ENCODE peak calls at places on chromosomes 12 and 14, in nine cellular contexts. One of them, this sample, is unnamed.

GRCh38 chr14:69539631-69540410 is 34.9 kb downstream of the CCDC177 start:
- DNase-seq in keratinocyte: no peak
- DNase-seq in neural crest cell: no peak
- DNase-seq in endodermal cell: no peak
- DNase-seq in esophagus squamous epithelium: no peak
- DNase-seq in lower leg skin: peak
- DNase-seq in hepatocyte: no peak
- DNase-seq in GM20000: no peak
- DNase-seq in heart right ventricle: peak
- DNase-seq in this sample: no peak

GRCh38 chr12:75209782-75210138 is at the start of gene KCNC2:
- DNase-seq in keratinocyte: no peak
- DNase-seq in neural crest cell: no peak
- DNase-seq in endodermal cell: no peak
- DNase-seq in esophagus squamous epithelium: no peak
- DNase-seq in lower leg skin: no peak
- DNase-seq in hepatocyte: no peak
- DNase-seq in GM20000: no peak
- DNase-seq in heart right ventricle: no peak
- DNase-seq in this sample: no peak

GRCh38 chr12:124252964-124253363 is 41.9 kb upstream of the RFLNA start:
- DNase-seq in keratinocyte: no peak
- DNase-seq in neural crest cell: no peak
- DNase-seq in endodermal cell: no peak
- DNase-seq in esophagus squamous epithelium: no peak
- DNase-seq in lower leg skin: no peak
- DNase-seq in hepatocyte: no peak
- DNase-seq in GM20000: no peak
- DNase-seq in heart right ventricle: no peak
- DNase-seq in this sample: no peak

GRCh38 chr14:76245097-76245496 is 93.4 kb downstream of the GPATCH2L start:
- DNase-seq in keratinocyte: no peak
- DNase-seq in neural crest cell: no peak
- DNase-seq in endodermal cell: no peak
- DNase-seq in esophagus squamous epithelium: no peak
- DNase-seq in lower leg skin: no peak
- DNase-seq in hepatocyte: no peak
- DNase-seq in GM20000: no peak
- DNase-seq in heart right ventricle: no peak
- DNase-seq in this sample: no peak

GRCh38 chr12:52643233-52644077 is 8.6 kb downstream of the KRT2 start:
- DNase-seq in keratinocyte: no peak
- DNase-seq in neural crest cell: no peak
- DNase-seq in endodermal cell: peak
- DNase-seq in esophagus squamous epithelium: no peak
- DNase-seq in lower leg skin: no peak
- DNase-seq in hepatocyte: no peak
- DNase-seq in GM20000: no peak
- DNase-seq in heart right ventricle: no peak
- DNase-seq in this sample: no peak

GRCh38 chr12:80156306-80156705 is 57.0 kb downstream of the OTOGL start:
- DNase-seq in keratinocyte: no peak
- DNase-seq in neural crest cell: no peak
- DNase-seq in endodermal cell: no peak
- DNase-seq in esophagus squamous epithelium: no peak
- DNase-seq in lower leg skin: no peak
- DNase-seq in hepatocyte: no peak
- DNase-seq in GM20000: no peak
- DNase-seq in heart right ventricle: no peak
- DNase-seq in this sample: no peak

GRCh38 chr14:64000749-64001148 is 147.9 kb downstream of the SYNE2 start:
- DNase-seq in keratinocyte: no peak
- DNase-seq in neural crest cell: no peak
- DNase-seq in endodermal cell: no peak
- DNase-seq in esophagus squamous epithelium: no peak
- DNase-seq in lower leg skin: no peak
- DNase-seq in hepatocyte: no peak
- DNase-seq in GM20000: no peak
- DNase-seq in heart right ventricle: no peak
- DNase-seq in this sample: no peak

GRCh38 chr14:100528962-100529560 is 58.2 kb downstream of the BEGAIN start:
- DNase-seq in keratinocyte: no peak
- DNase-seq in neural crest cell: no peak
- DNase-seq in endodermal cell: no peak
- DNase-seq in esophagus squamous epithelium: no peak
- DNase-seq in lower leg skin: no peak
- DNase-seq in hepatocyte: peak
- DNase-seq in GM20000: no peak
- DNase-seq in heart right ventricle: no peak
- DNase-seq in this sample: no peak

GRCh38 chr12:55673638-55674037 is 34.1 kb downstream of the ITGA7 start:
- DNase-seq in keratinocyte: no peak
- DNase-seq in neural crest cell: no peak
- DNase-seq in endodermal cell: peak
- DNase-seq in esophagus squamous epithelium: no peak
- DNase-seq in lower leg skin: no peak
- DNase-seq in hepatocyte: no peak
- DNase-seq in GM20000: peak
- DNase-seq in heart right ventricle: no peak
- DNase-seq in this sample: no peak

GRCh38 chr14:53148612-53149202 is 4.4 kb downstream of the DDHD1 start:
- DNase-seq in keratinocyte: no peak
- DNase-seq in neural crest cell: no peak
- DNase-seq in endodermal cell: no peak
- DNase-seq in esophagus squamous epithelium: no peak
- DNase-seq in lower leg skin: no peak
- DNase-seq in hepatocyte: no peak
- DNase-seq in GM20000: no peak
- DNase-seq in heart right ventricle: no peak
- DNase-seq in this sample: no peak

GRCh38 chr14:67241416-67242362 is at the start of gene PALS1:
- DNase-seq in keratinocyte: no peak
- DNase-seq in neural crest cell: peak
- DNase-seq in endodermal cell: no peak
- DNase-seq in esophagus squamous epithelium: no peak
- DNase-seq in lower leg skin: peak
- DNase-seq in hepatocyte: peak
- DNase-seq in GM20000: no peak
- DNase-seq in heart right ventricle: no peak
- DNase-seq in this sample: no peak

GRCh38 chr14:50501642-50502041 is 30.7 kb downstream of the MAP4K5 start:
- DNase-seq in keratinocyte: peak
- DNase-seq in neural crest cell: no peak
- DNase-seq in endodermal cell: no peak
- DNase-seq in esophagus squamous epithelium: no peak
- DNase-seq in lower leg skin: no peak
- DNase-seq in hepatocyte: no peak
- DNase-seq in GM20000: no peak
- DNase-seq in heart right ventricle: no peak
- DNase-seq in this sample: no peak

GRCh38 chr12:47551426-47551851 is 154.4 kb downstream of the RPAP3 start:
- DNase-seq in keratinocyte: no peak
- DNase-seq in neural crest cell: no peak
- DNase-seq in endodermal cell: no peak
- DNase-seq in esophagus squamous epithelium: no peak
- DNase-seq in lower leg skin: no peak
- DNase-seq in hepatocyte: peak
- DNase-seq in GM20000: no peak
- DNase-seq in heart right ventricle: no peak
- DNase-seq in this sample: no peak

GRCh38 chr14:105700622-105701288 is 174.4 kb downstream of the TMEM121 start:
- DNase-seq in keratinocyte: no peak
- DNase-seq in neural crest cell: no peak
- DNase-seq in endodermal cell: no peak
- DNase-seq in esophagus squamous epithelium: no peak
- DNase-seq in lower leg skin: no peak
- DNase-seq in hepatocyte: no peak
- DNase-seq in GM20000: peak
- DNase-seq in heart right ventricle: no peak
- DNase-seq in this sample: no peak

GRCh38 chr12:48924617-48925217 is 575 bp downstream of the FKBP11 start:
- DNase-seq in keratinocyte: peak
- DNase-seq in neural crest cell: peak
- DNase-seq in endodermal cell: peak
- DNase-seq in esophagus squamous epithelium: no peak
- DNase-seq in lower leg skin: no peak
- DNase-seq in hepatocyte: peak
- DNase-seq in GM20000: peak
- DNase-seq in heart right ventricle: peak
- DNase-seq in this sample: peak

GRCh38 chr14:25431211-25432076 is 381.5 kb upstream of the STXBP6 start:
- DNase-seq in keratinocyte: no peak
- DNase-seq in neural crest cell: peak
- DNase-seq in endodermal cell: peak
- DNase-seq in esophagus squamous epithelium: no peak
- DNase-seq in lower leg skin: no peak
- DNase-seq in hepatocyte: peak
- DNase-seq in GM20000: no peak
- DNase-seq in heart right ventricle: no peak
- DNase-seq in this sample: peak
- TF ChIP-seq CTCF in keratinocyte: peak
- TF ChIP-seq CTCF in neural crest cell: peak
- TF ChIP-seq CTCF in endodermal cell: peak
- TF ChIP-seq CTCF in esophagus squamous epithelium: no peak
- TF ChIP-seq CTCF in lower leg skin: no peak
- TF ChIP-seq CTCF in hepatocyte: peak
- TF ChIP-seq CTCF in GM20000: no peak
- TF ChIP-seq CTCF in heart right ventricle: no peak
- TF ChIP-seq CTCF in this sample: peak

DNA sequence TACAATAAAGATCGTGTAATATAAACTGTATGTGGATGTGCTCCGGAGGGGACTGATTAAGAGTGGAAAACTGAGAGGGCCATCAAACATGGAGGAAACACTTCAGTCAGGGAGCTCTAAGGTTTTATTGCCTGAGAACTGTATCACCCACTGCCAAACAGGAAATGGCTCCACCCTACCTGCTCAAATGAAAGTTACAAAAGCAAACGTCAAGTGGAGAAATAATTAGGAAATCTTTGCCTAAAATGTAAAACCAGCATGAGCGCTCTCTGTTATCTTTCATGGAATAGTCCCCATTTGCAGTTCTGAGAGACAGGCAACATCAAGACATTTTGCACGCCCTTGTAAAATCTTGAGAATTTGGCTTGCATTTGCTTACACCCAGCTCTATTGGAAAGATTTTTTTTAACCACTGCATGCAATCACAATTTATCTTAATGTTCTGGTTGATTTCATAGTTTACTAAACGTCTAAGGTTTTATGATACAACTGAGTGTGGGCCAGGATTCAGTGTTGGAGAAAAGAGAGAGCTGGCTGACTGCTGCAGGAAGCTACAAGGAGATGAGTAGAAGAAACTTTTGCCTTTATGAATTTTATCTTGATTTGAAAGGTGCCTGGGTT is 344.0 kb upstream of the PRICKLE1 start:
- DNase-seq in keratinocyte: no peak
- DNase-seq in neural crest cell: no peak
- DNase-seq in endodermal cell: no peak
- DNase-seq in esophagus squamous epithelium: no peak
- DNase-seq in lower leg skin: no peak
- DNase-seq in hepatocyte: peak
- DNase-seq in GM20000: no peak
- DNase-seq in heart right ventricle: no peak
- DNase-seq in this sample: no peak
- TF ChIP-seq CTCF in keratinocyte: no peak
- TF ChIP-seq CTCF in neural crest cell: no peak
- TF ChIP-seq CTCF in endodermal cell: no peak
- TF ChIP-seq CTCF in esophagus squamous epithelium: no peak
- TF ChIP-seq CTCF in lower leg skin: no peak
- TF ChIP-seq CTCF in hepatocyte: no peak
- TF ChIP-seq CTCF in GM20000: no peak
- TF ChIP-seq CTCF in heart right ventricle: no peak
- TF ChIP-seq CTCF in this sample: no peak

DNA sequence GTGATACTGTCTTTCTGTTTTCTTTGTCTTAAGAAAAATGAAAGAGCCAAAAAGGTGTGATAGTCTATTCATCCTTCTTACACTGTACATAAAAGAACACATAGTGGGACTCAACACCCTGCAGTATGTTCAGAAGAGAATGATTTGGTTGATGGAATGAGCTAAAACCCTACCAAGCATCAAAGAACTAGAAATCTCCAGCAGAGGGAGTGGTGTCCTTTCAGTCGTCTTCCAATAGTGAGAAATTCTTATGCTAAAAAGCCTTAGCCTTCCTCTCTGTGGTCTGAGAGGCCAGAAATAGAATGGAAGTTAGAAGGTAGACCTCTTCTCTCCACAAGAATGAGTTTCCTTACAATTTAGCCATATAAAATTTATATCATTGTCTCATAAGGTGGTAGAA is 393.4 kb upstream of the SEL1L start:
- DNase-seq in keratinocyte: no peak
- DNase-seq in neural crest cell: no peak
- DNase-seq in endodermal cell: no peak
- DNase-seq in esophagus squamous epithelium: no peak
- DNase-seq in lower leg skin: no peak
- DNase-seq in hepatocyte: peak
- DNase-seq in GM20000: no peak
- DNase-seq in heart right ventricle: no peak
- DNase-seq in this sample: no peak
- TF ChIP-seq CTCF in keratinocyte: no peak
- TF ChIP-seq CTCF in neural crest cell: peak
- TF ChIP-seq CTCF in endodermal cell: peak
- TF ChIP-seq CTCF in esophagus squamous epithelium: no peak
- TF ChIP-seq CTCF in lower leg skin: no peak
- TF ChIP-seq CTCF in hepatocyte: peak
- TF ChIP-seq CTCF in GM20000: no peak
- TF ChIP-seq CTCF in heart right ventricle: no peak
- TF ChIP-seq CTCF in this sample: peak

GRCh38 chr12:62603811-62604098 is 137.1 kb downstream of the MON2 start:
- DNase-seq in keratinocyte: no peak
- DNase-seq in neural crest cell: no peak
- DNase-seq in endodermal cell: no peak
- DNase-seq in esophagus squamous epithelium: no peak
- DNase-seq in lower leg skin: no peak
- DNase-seq in hepatocyte: no peak
- DNase-seq in GM20000: no peak
- DNase-seq in heart right ventricle: no peak
- DNase-seq in this sample: no peak

GRCh38 chr12:62603061-62603810 is 136.6 kb downstream of the MON2 start:
- DNase-seq in keratinocyte: no peak
- DNase-seq in neural crest cell: peak
- DNase-seq in endodermal cell: peak
- DNase-seq in esophagus squamous epithelium: peak
- DNase-seq in lower leg skin: peak
- DNase-seq in hepatocyte: peak
- DNase-seq in GM20000: peak
- DNase-seq in heart right ventricle: peak
- DNase-seq in this sample: peak

GRCh38 chr12:62600038-62600437 is 133.4 kb downstream of the MON2 start:
- DNase-seq in keratinocyte: no peak
- DNase-seq in neural crest cell: no peak
- DNase-seq in endodermal cell: no peak
- DNase-seq in esophagus squamous epithelium: no peak
- DNase-seq in lower leg skin: no peak
- DNase-seq in hepatocyte: no peak
- DNase-seq in GM20000: no peak
- DNase-seq in heart right ventricle: no peak
- DNase-seq in this sample: no peak

GRCh38 chr12:62602445-62603060 is 135.9 kb downstream of the MON2 start:
- DNase-seq in keratinocyte: peak
- DNase-seq in neural crest cell: peak
- DNase-seq in endodermal cell: peak
- DNase-seq in esophagus squamous epithelium: peak
- DNase-seq in lower leg skin: peak
- DNase-seq in hepatocyte: peak
- DNase-seq in GM20000: peak
- DNase-seq in heart right ventricle: peak
- DNase-seq in this sample: peak

GRCh38 chr12:62601765-62602444 is 135.3 kb downstream of the MON2 start:
- DNase-seq in keratinocyte: no peak
- DNase-seq in neural crest cell: no peak
- DNase-seq in endodermal cell: no peak
- DNase-seq in esophagus squamous epithelium: no peak
- DNase-seq in lower leg skin: no peak
- DNase-seq in hepatocyte: no peak
- DNase-seq in GM20000: no peak
- DNase-seq in heart right ventricle: no peak
- DNase-seq in this sample: no peak
- TF ChIP-seq CTCF in keratinocyte: no peak
- TF ChIP-seq CTCF in neural crest cell: no peak
- TF ChIP-seq CTCF in endodermal cell: no peak
- TF ChIP-seq CTCF in esophagus squamous epithelium: no peak
- TF ChIP-seq CTCF in lower leg skin: no peak
- TF ChIP-seq CTCF in hepatocyte: no peak
- TF ChIP-seq CTCF in GM20000: no peak
- TF ChIP-seq CTCF in heart right ventricle: no peak
- TF ChIP-seq CTCF in this sample: no peak

This sample was measured in BE2C.